ENCODE peak calls at places on chromosomes 6 and 20, in four cellular contexts. One of them, this sample, is unnamed.
A peak's percentile ranks its signal among the peaks of the same experiment; 100 is the strongest.

GRCh38 chr6:29864037-29864795 is 36.6 kb downstream of the HLA-G start:
- DNase-seq in aorta: no peak
- DNase-seq in GM23338: peak; percentile 75
- DNase-seq in GM23248: peak; percentile 43
- DNase-seq in this sample: no peak

GRCh38 chr6:127178746-127179145 is 60.3 kb downstream of the RSPO3 start:
- DNase-seq in aorta: no peak
- DNase-seq in GM23338: no peak
- DNase-seq in GM23248: peak; percentile 42
- DNase-seq in this sample: no peak

GRCh38 chr6:38387994-38388393 is 251.7 kb downstream of the BTBD9 start:
- DNase-seq in GM23248: peak; percentile 79
- DNase-seq in GM23338: no peak
- DNase-seq in aorta: no peak
- DNase-seq in this sample: no peak

GRCh38 chr6:90286884-90287488 is 9.7 kb downstream of the BACH2 start:
- DNase-seq in GM23248: peak; percentile 31
- DNase-seq in aorta: no peak
- DNase-seq in GM23338: peak; percentile 95
- DNase-seq in this sample: peak; percentile 6

GRCh38 chr20:62055106-62055861 is 10.4 kb downstream of the TAF4 start:
- DNase-seq in aorta: no peak
- DNase-seq in GM23338: no peak
- DNase-seq in GM23248: no peak
- DNase-seq in this sample: no peak

GRCh38 chr20:16709017-16709416 is 20.8 kb upstream of the SNRPB2 start:
- DNase-seq in GM23248: no peak
- DNase-seq in aorta: no peak
- DNase-seq in GM23338: no peak
- DNase-seq in this sample: no peak

GRCh38 chr6:4611441-4612129 is 164.6 kb upstream of the CDYL start:
- DNase-seq in GM23338: no peak
- DNase-seq in GM23248: peak; percentile 27
- DNase-seq in aorta: no peak
- DNase-seq in this sample: no peak

GRCh38 chr20:54026300-54027064 is 43.9 kb downstream of the BCAS1 start:
- DNase-seq in aorta: no peak
- DNase-seq in GM23248: no peak
- DNase-seq in GM23338: no peak
- DNase-seq in this sample: no peak

DNA sequence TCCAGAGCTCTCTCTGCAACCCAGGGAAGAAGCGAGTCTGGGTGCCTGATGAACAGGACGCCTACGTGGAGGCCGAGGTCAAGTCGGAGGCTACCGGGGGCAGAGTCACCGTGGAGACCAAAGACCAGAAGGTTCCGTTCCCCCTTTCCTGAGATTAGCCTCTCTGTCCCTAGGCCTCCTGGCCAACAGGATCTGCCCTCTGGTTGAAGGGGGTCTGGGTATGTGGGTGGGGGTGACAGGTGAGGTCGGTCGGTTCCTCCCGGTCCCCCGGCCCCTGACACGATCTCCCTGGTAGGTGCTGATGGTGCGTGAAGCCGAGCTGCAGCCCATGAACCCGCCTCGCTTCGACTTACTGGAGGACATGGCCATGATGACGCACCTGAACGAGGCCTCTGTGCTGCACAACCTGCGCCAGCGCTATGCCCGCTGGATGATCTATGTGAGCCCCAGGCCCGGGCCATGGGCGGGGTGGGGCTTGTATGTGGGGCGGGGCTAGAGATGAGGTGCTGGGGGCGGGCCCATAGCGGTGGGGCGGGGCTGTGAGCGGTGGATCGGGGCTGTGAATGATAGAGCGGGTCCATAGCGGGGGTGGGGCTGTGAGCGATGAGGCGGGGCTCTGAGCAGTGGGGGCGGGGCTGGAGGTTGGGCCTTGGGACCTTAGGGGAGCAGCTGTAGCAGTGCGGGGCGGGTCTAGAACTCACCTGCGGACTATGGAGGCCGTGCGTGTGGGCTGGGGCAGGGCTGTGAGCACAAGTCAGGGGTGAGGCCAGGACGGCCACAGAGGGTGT is 23.9 kb downstream of the MYH7B start:
- DNase-seq in GM23338: peak; percentile 97
- DNase-seq in GM23248: no peak
- DNase-seq in aorta: peak; percentile 45
- DNase-seq in this sample: no peak
- H3K4me3 ChIP-seq in GM23338: no peak overlapping the region
- H3K4me3 ChIP-seq in GM23248: no peak overlapping the region
- H3K4me3 ChIP-seq in aorta: no peak overlapping the region
- H3K4me3 ChIP-seq in this sample: no peak overlapping the region

GRCh38 chr20:43942661-43943285 is 28.1 kb downstream of the TOX2 start:
- DNase-seq in GM23248: peak; percentile 88
- DNase-seq in GM23338: no peak
- DNase-seq in aorta: no peak
- DNase-seq in this sample: no peak

GRCh38 chr20:43943725-43944124 is 29.1 kb downstream of the TOX2 start:
- DNase-seq in GM23248: no peak
- DNase-seq in aorta: no peak
- DNase-seq in GM23338: no peak
- DNase-seq in this sample: no peak

GRCh38 chr20:43945391-43946205 is 30.9 kb downstream of the TOX2 start:
- DNase-seq in GM23338: no peak
- DNase-seq in aorta: no peak
- DNase-seq in GM23248: no peak
- DNase-seq in this sample: no peak

GRCh38 chr20:43946206-43946491 is 31.5 kb downstream of the TOX2 start:
- DNase-seq in GM23338: no peak
- DNase-seq in aorta: no peak
- DNase-seq in GM23248: no peak
- DNase-seq in this sample: no peak

DNA sequence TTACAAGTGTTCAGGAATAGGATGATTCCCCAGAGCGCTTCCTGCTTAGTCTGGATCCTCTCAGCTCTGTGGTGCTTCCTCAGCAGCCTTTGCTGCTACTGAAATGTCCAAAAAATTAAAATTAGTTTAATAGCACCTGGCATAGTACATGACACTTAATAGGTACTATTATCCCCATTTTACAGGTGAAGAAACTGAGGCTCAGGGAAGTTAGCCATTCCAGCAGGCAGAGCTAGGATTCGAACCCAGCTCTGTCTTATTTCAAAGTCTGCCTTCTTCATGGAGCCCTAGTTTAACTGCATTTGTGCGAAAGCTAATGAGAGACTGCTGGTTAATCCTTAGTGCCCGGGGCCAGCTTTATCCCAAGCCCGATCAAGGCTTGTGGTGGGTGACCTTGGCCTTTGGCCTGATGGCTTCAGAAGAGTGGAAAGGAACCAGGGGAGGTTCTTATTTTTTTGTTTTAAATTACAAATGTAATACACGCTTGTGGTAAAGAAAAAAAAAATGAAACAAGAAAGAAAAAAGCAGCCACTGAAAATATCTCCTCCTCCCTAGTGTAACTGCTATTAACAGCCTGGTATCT is 30.1 kb downstream of the TOX2 start:
- DNase-seq in GM23248: no peak
- DNase-seq in GM23338: no peak
- DNase-seq in aorta: no peak
- DNase-seq in this sample: no peak
- H3K27me3 ChIP-seq in GM23248: no peaks in the 10 kb centered on the region
- H3K27me3 ChIP-seq in GM23338: no peaks in the 10 kb centered on the region
- H3K27me3 ChIP-seq in aorta: no peaks in the 10 kb centered on the region
- H3K27me3 ChIP-seq in this sample: no peaks in the 10 kb centered on the region

GRCh38 chr6:149054559-149055194 is 262.8 kb upstream of the TAB2 start:
- DNase-seq in aorta: no peak
- DNase-seq in GM23338: no peak
- DNase-seq in GM23248: no peak
- DNase-seq in this sample: no peak

GRCh38 chr6:149052350-149053106 is 265.0 kb upstream of the TAB2 start:
- DNase-seq in GM23338: no peak
- DNase-seq in aorta: no peak
- DNase-seq in GM23248: no peak
- DNase-seq in this sample: no peak

GRCh38 chr6:149056777-149057463 is 260.6 kb upstream of the TAB2 start:
- DNase-seq in GM23338: no peak
- DNase-seq in aorta: no peak
- DNase-seq in GM23248: no peak
- DNase-seq in this sample: no peak

GRCh38 chr6:149055195-149055899 is 262.2 kb upstream of the TAB2 start:
- DNase-seq in GM23338: no peak
- DNase-seq in GM23248: no peak
- DNase-seq in aorta: no peak
- DNase-seq in this sample: no peak

DNA sequence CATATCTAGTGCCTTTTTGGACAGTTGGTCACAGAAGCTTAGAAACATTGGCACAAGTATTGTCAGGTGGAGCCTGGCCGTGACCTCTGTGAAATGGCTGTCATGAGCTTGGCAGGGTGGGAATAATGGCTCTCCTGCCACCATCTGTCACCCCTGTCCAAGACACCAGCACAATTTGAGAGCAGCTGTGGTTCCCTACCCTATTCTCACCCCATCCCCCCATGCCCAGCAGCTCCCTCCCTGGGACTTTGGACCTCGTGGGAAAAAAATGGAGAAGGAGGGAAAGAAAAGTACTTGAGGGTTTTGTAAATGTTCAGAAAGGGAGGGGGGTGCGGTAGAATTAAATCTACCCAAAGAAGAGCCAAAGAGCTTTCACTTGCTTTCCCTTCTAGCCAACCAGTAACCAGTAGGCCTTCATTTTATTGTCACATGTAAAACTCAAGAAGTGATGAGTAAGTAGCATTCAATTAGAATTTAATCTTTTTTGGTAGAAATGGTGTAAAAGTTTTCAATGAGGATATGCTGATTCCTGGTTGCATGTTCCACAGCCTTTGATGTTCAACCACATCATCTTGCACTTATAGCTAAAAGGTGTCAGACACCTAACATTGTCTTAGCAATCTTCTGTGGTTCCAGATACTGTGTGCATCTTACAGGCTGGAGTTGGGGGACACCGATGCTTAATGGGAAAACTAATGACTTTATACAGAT is 263.5 kb upstream of the TAB2 start:
- DNase-seq in GM23248: no peak
- DNase-seq in GM23338: no peak
- DNase-seq in aorta: no peak
- DNase-seq in this sample: no peak
- H3K36me3 ChIP-seq in GM23248: no peaks in the 10 kb centered on the region
- H3K36me3 ChIP-seq in GM23338: no peaks in the 10 kb centered on the region
- H3K36me3 ChIP-seq in aorta: no peaks in the 10 kb centered on the region
- H3K36me3 ChIP-seq in this sample: no peaks in the 10 kb centered on the region

GRCh38 chr6:130778946-130779657 is 48.1 kb upstream of the SMLR1 start:
- DNase-seq in GM23338: no peak
- DNase-seq in aorta: no peak
- DNase-seq in GM23248: peak; percentile 86
- DNase-seq in this sample: peak; percentile 31

GRCh38 chr6:130781557-130781956 is 45.6 kb upstream of the SMLR1 start:
- DNase-seq in GM23248: no peak
- DNase-seq in GM23338: no peak
- DNase-seq in aorta: no peak
- DNase-seq in this sample: no peak

GRCh38 chr6:130776287-130776925 is 50.8 kb upstream of the SMLR1 start:
- DNase-seq in GM23248: no peak
- DNase-seq in aorta: no peak
- DNase-seq in GM23338: no peak
- DNase-seq in this sample: no peak

GRCh38 chr6:130780137-130780536 is 47.1 kb upstream of the SMLR1 start:
- DNase-seq in GM23248: no peak
- DNase-seq in aorta: no peak
- DNase-seq in GM23338: no peak
- DNase-seq in this sample: no peak

GRCh38 chr6:130779658-130780033 is 47.6 kb upstream of the SMLR1 start:
- DNase-seq in GM23338: no peak
- DNase-seq in GM23248: no peak
- DNase-seq in aorta: no peak
- DNase-seq in this sample: no peak
- H3K4me3 ChIP-seq in GM23338: no peak overlapping the region
- H3K4me3 ChIP-seq in GM23248: peak overlapping the region; percentile 67
- H3K4me3 ChIP-seq in aorta: no peak overlapping the region
- H3K4me3 ChIP-seq in this sample: no peak overlapping the region

GRCh38 chr20:57040924-57041323 is 225.5 kb downstream of the BMP7 start:
- DNase-seq in aorta: no peak
- DNase-seq in GM23338: no peak
- DNase-seq in GM23248: peak; percentile 82
- DNase-seq in this sample: peak; percentile 73
- H3K27me3 ChIP-seq in aorta: no peaks in the 10 kb centered on the region
- H3K27me3 ChIP-seq in GM23338: no peaks in the 10 kb centered on the region
- H3K27me3 ChIP-seq in GM23248: no peaks in the 10 kb centered on the region
- H3K27me3 ChIP-seq in this sample: no peaks in the 10 kb centered on the region

DNA sequence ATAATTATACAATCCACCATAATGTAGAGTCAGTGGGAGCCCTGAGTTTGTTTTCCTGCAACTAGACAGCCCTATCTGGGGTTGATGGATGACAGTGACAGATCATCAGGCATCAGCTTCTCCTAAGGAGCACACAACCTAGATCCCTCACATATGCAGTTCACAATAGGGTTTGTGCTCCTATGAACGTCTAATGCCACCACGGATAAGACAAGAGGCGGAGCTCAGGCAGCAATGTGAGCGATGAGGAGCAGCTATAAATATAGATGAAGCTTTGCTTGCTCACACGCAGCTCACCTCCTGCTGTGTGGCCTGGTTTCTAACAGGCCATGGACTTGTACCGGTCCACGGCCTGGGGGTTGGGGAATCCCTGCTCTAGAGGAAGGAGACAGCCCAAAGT is 25.9 kb downstream of the EDEM2 start:
- DNase-seq in GM23248: no peak
- DNase-seq in aorta: no peak
- DNase-seq in GM23338: no peak
- DNase-seq in this sample: no peak
- H3K36me3 ChIP-seq in GM23248: peaks cover 12% of the 10 kb centered on the region
- H3K36me3 ChIP-seq in aorta: peaks cover 9% of the 10 kb centered on the region
- H3K36me3 ChIP-seq in GM23338: peaks cover 17% of the 10 kb centered on the region
- H3K36me3 ChIP-seq in this sample: peaks cover 77% of the 10 kb centered on the region

GRCh38 chr6:118309337-118310093 is 238.6 kb upstream of the PLN start:
- DNase-seq in GM23248: no peak
- DNase-seq in GM23338: no peak
- DNase-seq in aorta: no peak
- DNase-seq in this sample: no peak

GRCh38 chr6:118313208-118313607 is 234.9 kb upstream of the PLN start:
- DNase-seq in GM23248: no peak
- DNase-seq in aorta: no peak
- DNase-seq in GM23338: no peak
- DNase-seq in this sample: no peak

GRCh38 chr6:118306640-118307238 is 241.4 kb upstream of the PLN start:
- DNase-seq in aorta: no peak
- DNase-seq in GM23248: no peak
- DNase-seq in GM23338: no peak
- DNase-seq in this sample: no peak

GRCh38 chr6:118305081-118305480 is 243.0 kb upstream of the PLN start:
- DNase-seq in aorta: no peak
- DNase-seq in GM23248: no peak
- DNase-seq in GM23338: no peak
- DNase-seq in this sample: no peak

DNA sequence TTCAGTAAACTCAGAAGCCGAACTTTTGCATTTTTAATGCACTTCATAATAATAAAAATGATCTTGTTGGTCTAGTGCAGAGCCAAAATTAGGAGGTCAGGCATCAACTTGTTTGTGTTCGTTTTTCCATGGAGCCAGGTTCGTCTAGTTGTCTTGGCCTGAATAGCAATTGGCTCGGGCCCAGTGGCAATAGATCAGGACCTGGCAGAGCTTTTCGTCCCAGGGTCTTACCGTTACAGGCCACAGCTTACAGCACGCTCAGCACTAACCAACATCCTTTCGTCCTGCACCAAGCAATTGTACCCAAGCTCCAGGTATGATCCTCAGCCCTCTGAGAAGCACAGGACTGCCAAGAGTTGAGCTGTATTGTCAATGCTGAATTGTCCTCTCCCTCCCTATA is 240.5 kb upstream of the PLN start:
- DNase-seq in GM23248: no peak
- DNase-seq in aorta: peak; percentile 69
- DNase-seq in GM23338: no peak
- DNase-seq in this sample: no peak
- H3K4me3 ChIP-seq in GM23248: no peak overlapping the region
- H3K4me3 ChIP-seq in aorta: no peak overlapping the region
- H3K4me3 ChIP-seq in GM23338: no peak overlapping the region
- H3K4me3 ChIP-seq in this sample: no peak overlapping the region

This sample was measured in MG63.